ENCODE peak calls at places on chromosomes 7 and 10, in seven cellular contexts. One of them, this sample, is unnamed.

GRCh38 chr10:111089293-111089692 is 12.5 kb downstream of the ADRA2A start:
- DNase-seq in cardiac muscle cell: no peak
- DNase-seq in Kasumi-1: no peak
- DNase-seq in CD4-positive, alpha-beta memory T cell: no peak
- DNase-seq in GM12864: no peak
- DNase-seq in lower lobe of right lung: no peak
- DNase-seq in GDM1: no peak
- DNase-seq in this sample: peak; percentile 22

GRCh38 chr10:131829156-131829930 is 71.5 kb upstream of the PPP2R2D start:
- DNase-seq in cardiac muscle cell: no peak
- DNase-seq in Kasumi-1: no peak
- DNase-seq in CD4-positive, alpha-beta memory T cell: no peak
- DNase-seq in GM12864: no peak
- DNase-seq in lower lobe of right lung: peak; percentile 34
- DNase-seq in GDM1: no peak
- DNase-seq in this sample: no peak

GRCh38 chr7:155204744-155205367 is 92.8 kb upstream of the INSIG1 start:
- DNase-seq in cardiac muscle cell: no peak
- DNase-seq in Kasumi-1: no peak
- DNase-seq in CD4-positive, alpha-beta memory T cell: no peak
- DNase-seq in GM12864: no peak
- DNase-seq in lower lobe of right lung: no peak
- DNase-seq in GDM1: no peak
- DNase-seq in this sample: no peak

GRCh38 chr10:79007037-79007842 is 61.5 kb upstream of the ZMIZ1 start:
- DNase-seq in cardiac muscle cell: no peak
- DNase-seq in Kasumi-1: peak; percentile 12
- DNase-seq in CD4-positive, alpha-beta memory T cell: no peak
- DNase-seq in GM12864: no peak
- DNase-seq in lower lobe of right lung: no peak
- DNase-seq in GDM1: peak; percentile 22
- DNase-seq in this sample: no peak

GRCh38 chr7:30556854-30557644 is 37.6 kb upstream of the GARS1 start:
- DNase-seq in cardiac muscle cell: no peak
- DNase-seq in Kasumi-1: no peak
- DNase-seq in CD4-positive, alpha-beta memory T cell: no peak
- DNase-seq in GM12864: no peak
- DNase-seq in lower lobe of right lung: no peak
- DNase-seq in GDM1: no peak
- DNase-seq in this sample: no peak

GRCh38 chr10:87531908-87532622 is 27.4 kb downstream of the MINPP1 start:
- DNase-seq in cardiac muscle cell: no peak
- DNase-seq in Kasumi-1: no peak
- DNase-seq in CD4-positive, alpha-beta memory T cell: no peak
- DNase-seq in GM12864: no peak
- DNase-seq in lower lobe of right lung: no peak
- DNase-seq in GDM1: no peak
- DNase-seq in this sample: no peak

GRCh38 chr7:151408839-151409554 is 841 bp downstream of the WDR86 start:
- DNase-seq in cardiac muscle cell: peak; percentile 55
- DNase-seq in Kasumi-1: no peak
- DNase-seq in CD4-positive, alpha-beta memory T cell: peak; percentile 95
- DNase-seq in GM12864: peak; percentile 0
- DNase-seq in lower lobe of right lung: peak; percentile 50
- DNase-seq in GDM1: no peak
- DNase-seq in this sample: no peak

GRCh38 chr10:126491476-126491875 is 103.2 kb upstream of the ADAM12 start:
- DNase-seq in cardiac muscle cell: no peak
- DNase-seq in Kasumi-1: no peak
- DNase-seq in CD4-positive, alpha-beta memory T cell: no peak
- DNase-seq in GM12864: no peak
- DNase-seq in lower lobe of right lung: no peak
- DNase-seq in GDM1: no peak
- DNase-seq in this sample: no peak

GRCh38 chr7:2821842-2822507 is 22.1 kb downstream of the GNA12 start:
- DNase-seq in cardiac muscle cell: no peak
- DNase-seq in Kasumi-1: no peak
- DNase-seq in CD4-positive, alpha-beta memory T cell: no peak
- DNase-seq in GM12864: no peak
- DNase-seq in lower lobe of right lung: no peak
- DNase-seq in GDM1: no peak
- DNase-seq in this sample: no peak

GRCh38 chr7:7799138-7799537 is 80.7 kb upstream of the RPA3 start:
- DNase-seq in cardiac muscle cell: no peak
- DNase-seq in Kasumi-1: no peak
- DNase-seq in CD4-positive, alpha-beta memory T cell: no peak
- DNase-seq in GM12864: no peak
- DNase-seq in lower lobe of right lung: no peak
- DNase-seq in GDM1: no peak
- DNase-seq in this sample: no peak

GRCh38 chr7:42237162-42237821 is at the start of gene GLI3:
- DNase-seq in cardiac muscle cell: peak; percentile 92
- DNase-seq in Kasumi-1: peak; percentile 84
- DNase-seq in CD4-positive, alpha-beta memory T cell: no peak
- DNase-seq in GM12864: peak; percentile 15
- DNase-seq in lower lobe of right lung: peak; percentile 74
- DNase-seq in GDM1: no peak
- DNase-seq in this sample: peak; percentile 88

GRCh38 chr7:125568799-125569198 is 639.2 kb upstream of the POT1 start:
- DNase-seq in cardiac muscle cell: no peak
- DNase-seq in Kasumi-1: no peak
- DNase-seq in CD4-positive, alpha-beta memory T cell: no peak
- DNase-seq in GM12864: peak; percentile 42
- DNase-seq in lower lobe of right lung: no peak
- DNase-seq in GDM1: no peak
- DNase-seq in this sample: no peak

GRCh38 chr10:104077282-104078151 is 8.2 kb downstream of the COL17A1 start:
- DNase-seq in cardiac muscle cell: no peak
- DNase-seq in Kasumi-1: no peak
- DNase-seq in CD4-positive, alpha-beta memory T cell: no peak
- DNase-seq in GM12864: no peak
- DNase-seq in lower lobe of right lung: no peak
- DNase-seq in GDM1: no peak
- DNase-seq in this sample: no peak